ENCODE peak calls at places on chromosomes 12 and 14, in nine cellular contexts. One of them, this sample, is unnamed.

GRCh38 chr12:116620085-116620734 is 61.0 kb downstream of the MAP1LC3B2 start:
- DNase-seq in astrocyte of the spinal cord: no peak
- DNase-seq in activated B cell treated with CpG ODN at 0.5 μM for 24 hours: no peak
- DNase-seq in Peyer's patch: no peak
- DNase-seq in endothelial cell of umbilical vein: no peak
- DNase-seq in stomach: no peak
- DNase-seq in heart left ventricle: no peak
- DNase-seq in MCF 10A: no peak
- DNase-seq in neural crest cell: no peak
- DNase-seq in this sample: no peak

GRCh38 chr12:102735104-102735503 is 181.9 kb downstream of the PAH start:
- DNase-seq in activated B cell treated with CpG ODN at 0.5 μM for 24 hours: no peak
- DNase-seq in astrocyte of the spinal cord: no peak
- DNase-seq in heart left ventricle: no peak
- DNase-seq in Peyer's patch: no peak
- DNase-seq in endothelial cell of umbilical vein: no peak
- DNase-seq in stomach: no peak
- DNase-seq in MCF 10A: no peak
- DNase-seq in neural crest cell: no peak
- DNase-seq in this sample: no peak

GRCh38 chr12:102879144-102879763 is 37.8 kb downstream of the PAH start:
- DNase-seq in endothelial cell of umbilical vein: no peak
- DNase-seq in stomach: no peak
- DNase-seq in astrocyte of the spinal cord: no peak
- DNase-seq in heart left ventricle: no peak
- DNase-seq in Peyer's patch: no peak
- DNase-seq in MCF 10A: peak
- DNase-seq in activated B cell treated with CpG ODN at 0.5 μM for 24 hours: no peak
- DNase-seq in neural crest cell: peak
- DNase-seq in this sample: no peak

GRCh38 chr14:91796622-91797347 is 64.9 kb upstream of the CATSPERB start:
- DNase-seq in astrocyte of the spinal cord: peak
- DNase-seq in stomach: no peak
- DNase-seq in activated B cell treated with CpG ODN at 0.5 μM for 24 hours: no peak
- DNase-seq in heart left ventricle: no peak
- DNase-seq in MCF 10A: no peak
- DNase-seq in endothelial cell of umbilical vein: no peak
- DNase-seq in neural crest cell: no peak
- DNase-seq in Peyer's patch: no peak
- DNase-seq in this sample: no peak

GRCh38 chr14:78399316-78399889 is 229.2 kb downstream of the NRXN3 start:
- DNase-seq in endothelial cell of umbilical vein: no peak
- DNase-seq in MCF 10A: peak
- DNase-seq in heart left ventricle: no peak
- DNase-seq in astrocyte of the spinal cord: peak
- DNase-seq in neural crest cell: peak
- DNase-seq in Peyer's patch: no peak
- DNase-seq in stomach: no peak
- DNase-seq in activated B cell treated with CpG ODN at 0.5 μM for 24 hours: no peak
- DNase-seq in this sample: no peak

GRCh38 chr12:27936196-27936595 is 36.3 kb downstream of the PTHLH start:
- DNase-seq in heart left ventricle: no peak
- DNase-seq in endothelial cell of umbilical vein: no peak
- DNase-seq in neural crest cell: no peak
- DNase-seq in Peyer's patch: no peak
- DNase-seq in MCF 10A: peak
- DNase-seq in activated B cell treated with CpG ODN at 0.5 μM for 24 hours: no peak
- DNase-seq in stomach: no peak
- DNase-seq in astrocyte of the spinal cord: no peak
- DNase-seq in this sample: no peak

GRCh38 chr12:115149685-115150378 is 465.9 kb upstream of the TBX3 start:
- DNase-seq in activated B cell treated with CpG ODN at 0.5 μM for 24 hours: no peak
- DNase-seq in endothelial cell of umbilical vein: no peak
- DNase-seq in Peyer's patch: no peak
- DNase-seq in neural crest cell: no peak
- DNase-seq in MCF 10A: peak
- DNase-seq in heart left ventricle: no peak
- DNase-seq in stomach: no peak
- DNase-seq in astrocyte of the spinal cord: peak
- DNase-seq in this sample: no peak

GRCh38 chr12:129579879-129580278 is 323.9 kb downstream of the TMEM132D start:
- DNase-seq in stomach: no peak
- DNase-seq in activated B cell treated with CpG ODN at 0.5 μM for 24 hours: no peak
- DNase-seq in neural crest cell: no peak
- DNase-seq in heart left ventricle: no peak
- DNase-seq in MCF 10A: no peak
- DNase-seq in endothelial cell of umbilical vein: no peak
- DNase-seq in astrocyte of the spinal cord: no peak
- DNase-seq in Peyer's patch: no peak
- DNase-seq in this sample: no peak

GRCh38 chr14:40762685-40763084 is 844.0 kb upstream of the LRFN5 start:
- DNase-seq in astrocyte of the spinal cord: no peak
- DNase-seq in neural crest cell: no peak
- DNase-seq in Peyer's patch: no peak
- DNase-seq in stomach: no peak
- DNase-seq in endothelial cell of umbilical vein: no peak
- DNase-seq in MCF 10A: peak
- DNase-seq in activated B cell treated with CpG ODN at 0.5 μM for 24 hours: no peak
- DNase-seq in heart left ventricle: no peak
- DNase-seq in this sample: no peak

GRCh38 chr12:30839643-30840190 is 85.0 kb upstream of the CAPRIN2 start:
- DNase-seq in heart left ventricle: no peak
- DNase-seq in activated B cell treated with CpG ODN at 0.5 μM for 24 hours: no peak
- DNase-seq in stomach: no peak
- DNase-seq in MCF 10A: no peak
- DNase-seq in endothelial cell of umbilical vein: no peak
- DNase-seq in astrocyte of the spinal cord: no peak
- DNase-seq in Peyer's patch: peak
- DNase-seq in neural crest cell: no peak
- DNase-seq in this sample: no peak

GRCh38 chr12:99387661-99388060 is 259.9 kb upstream of the GARIN6 start:
- DNase-seq in MCF 10A: no peak
- DNase-seq in stomach: no peak
- DNase-seq in neural crest cell: no peak
- DNase-seq in heart left ventricle: no peak
- DNase-seq in endothelial cell of umbilical vein: no peak
- DNase-seq in astrocyte of the spinal cord: no peak
- DNase-seq in activated B cell treated with CpG ODN at 0.5 μM for 24 hours: no peak
- DNase-seq in Peyer's patch: no peak
- DNase-seq in this sample: no peak

GRCh38 chr12:1619599-1619998 is 9.4 kb upstream of the WNT5B start:
- DNase-seq in stomach: no peak
- DNase-seq in Peyer's patch: peak
- DNase-seq in neural crest cell: no peak
- DNase-seq in MCF 10A: no peak
- DNase-seq in astrocyte of the spinal cord: no peak
- DNase-seq in activated B cell treated with CpG ODN at 0.5 μM for 24 hours: no peak
- DNase-seq in endothelial cell of umbilical vein: peak
- DNase-seq in heart left ventricle: peak
- DNase-seq in this sample: no peak

GRCh38 chr14:21104448-21105060 is 3.7 kb downstream of the TMEM253 start:
- DNase-seq in Peyer's patch: peak
- DNase-seq in MCF 10A: peak
- DNase-seq in endothelial cell of umbilical vein: peak
- DNase-seq in heart left ventricle: peak
- DNase-seq in astrocyte of the spinal cord: peak
- DNase-seq in activated B cell treated with CpG ODN at 0.5 μM for 24 hours: no peak
- DNase-seq in neural crest cell: peak
- DNase-seq in stomach: peak
- DNase-seq in this sample: no peak

GRCh38 chr14:36556811-36557433 is 25.5 kb downstream of the NKX2-8 start:
- DNase-seq in stomach: no peak
- DNase-seq in activated B cell treated with CpG ODN at 0.5 μM for 24 hours: no peak
- DNase-seq in Peyer's patch: no peak
- DNase-seq in heart left ventricle: no peak
- DNase-seq in MCF 10A: peak
- DNase-seq in astrocyte of the spinal cord: peak
- DNase-seq in neural crest cell: peak
- DNase-seq in endothelial cell of umbilical vein: peak
- DNase-seq in this sample: no peak
- TF ChIP-seq CTCF in stomach: no peak
- TF ChIP-seq CTCF in activated B cell treated with CpG ODN at 0.5 μM for 24 hours: no peak
- TF ChIP-seq CTCF in Peyer's patch: peak
- TF ChIP-seq CTCF in heart left ventricle: peak
- TF ChIP-seq CTCF in MCF 10A: peak
- TF ChIP-seq CTCF in astrocyte of the spinal cord: peak
- TF ChIP-seq CTCF in neural crest cell: peak
- TF ChIP-seq CTCF in endothelial cell of umbilical vein: peak
- TF ChIP-seq CTCF in this sample: peak

GRCh38 chr12:5066251-5066650 is 22.6 kb downstream of the KCNA5 start:
- DNase-seq in astrocyte of the spinal cord: no peak
- DNase-seq in MCF 10A: no peak
- DNase-seq in endothelial cell of umbilical vein: no peak
- DNase-seq in neural crest cell: no peak
- DNase-seq in Peyer's patch: no peak
- DNase-seq in heart left ventricle: no peak
- DNase-seq in activated B cell treated with CpG ODN at 0.5 μM for 24 hours: no peak
- DNase-seq in stomach: no peak
- DNase-seq in this sample: no peak

GRCh38 chr12:5064913-5065490 is 21.3 kb downstream of the KCNA5 start:
- DNase-seq in astrocyte of the spinal cord: no peak
- DNase-seq in Peyer's patch: no peak
- DNase-seq in activated B cell treated with CpG ODN at 0.5 μM for 24 hours: no peak
- DNase-seq in stomach: no peak
- DNase-seq in heart left ventricle: no peak
- DNase-seq in endothelial cell of umbilical vein: no peak
- DNase-seq in neural crest cell: no peak
- DNase-seq in MCF 10A: no peak
- DNase-seq in this sample: no peak

GRCh38 chr12:5059358-5059757 is 15.7 kb downstream of the KCNA5 start:
- DNase-seq in neural crest cell: no peak
- DNase-seq in heart left ventricle: no peak
- DNase-seq in activated B cell treated with CpG ODN at 0.5 μM for 24 hours: no peak
- DNase-seq in astrocyte of the spinal cord: no peak
- DNase-seq in MCF 10A: no peak
- DNase-seq in stomach: no peak
- DNase-seq in Peyer's patch: no peak
- DNase-seq in endothelial cell of umbilical vein: no peak
- DNase-seq in this sample: no peak

GRCh38 chr12:5063149-5063548 is 19.5 kb downstream of the KCNA5 start:
- DNase-seq in activated B cell treated with CpG ODN at 0.5 μM for 24 hours: no peak
- DNase-seq in MCF 10A: no peak
- DNase-seq in astrocyte of the spinal cord: no peak
- DNase-seq in Peyer's patch: no peak
- DNase-seq in heart left ventricle: no peak
- DNase-seq in neural crest cell: no peak
- DNase-seq in endothelial cell of umbilical vein: no peak
- DNase-seq in stomach: no peak
- DNase-seq in this sample: no peak

GRCh38 chr12:5060958-5061357 is 17.3 kb downstream of the KCNA5 start:
- DNase-seq in MCF 10A: no peak
- DNase-seq in heart left ventricle: no peak
- DNase-seq in activated B cell treated with CpG ODN at 0.5 μM for 24 hours: no peak
- DNase-seq in endothelial cell of umbilical vein: no peak
- DNase-seq in astrocyte of the spinal cord: no peak
- DNase-seq in stomach: no peak
- DNase-seq in Peyer's patch: no peak
- DNase-seq in neural crest cell: no peak
- DNase-seq in this sample: no peak
- TF ChIP-seq CTCF in MCF 10A: no peak
- TF ChIP-seq CTCF in heart left ventricle: no peak
- TF ChIP-seq CTCF in activated B cell treated with CpG ODN at 0.5 μM for 24 hours: no peak
- TF ChIP-seq CTCF in endothelial cell of umbilical vein: no peak
- TF ChIP-seq CTCF in astrocyte of the spinal cord: no peak
- TF ChIP-seq CTCF in stomach: no peak
- TF ChIP-seq CTCF in Peyer's patch: no peak
- TF ChIP-seq CTCF in neural crest cell: no peak
- TF ChIP-seq CTCF in this sample: no peak

GRCh38 chr14:65482769-65483438 is 70.4 kb downstream of the FUT8 start:
- DNase-seq in endothelial cell of umbilical vein: no peak
- DNase-seq in Peyer's patch: no peak
- DNase-seq in neural crest cell: no peak
- DNase-seq in MCF 10A: no peak
- DNase-seq in activated B cell treated with CpG ODN at 0.5 μM for 24 hours: no peak
- DNase-seq in stomach: no peak
- DNase-seq in astrocyte of the spinal cord: no peak
- DNase-seq in heart left ventricle: no peak
- DNase-seq in this sample: no peak

GRCh38 chr14:65483647-65484046 is 71.1 kb downstream of the FUT8 start:
- DNase-seq in endothelial cell of umbilical vein: no peak
- DNase-seq in neural crest cell: no peak
- DNase-seq in astrocyte of the spinal cord: no peak
- DNase-seq in stomach: no peak
- DNase-seq in heart left ventricle: no peak
- DNase-seq in activated B cell treated with CpG ODN at 0.5 μM for 24 hours: no peak
- DNase-seq in MCF 10A: no peak
- DNase-seq in Peyer's patch: no peak
- DNase-seq in this sample: no peak

GRCh38 chr14:65485516-65485915 is 73.0 kb downstream of the FUT8 start:
- DNase-seq in heart left ventricle: no peak
- DNase-seq in endothelial cell of umbilical vein: peak
- DNase-seq in astrocyte of the spinal cord: no peak
- DNase-seq in Peyer's patch: no peak
- DNase-seq in activated B cell treated with CpG ODN at 0.5 μM for 24 hours: no peak
- DNase-seq in neural crest cell: no peak
- DNase-seq in stomach: no peak
- DNase-seq in MCF 10A: no peak
- DNase-seq in this sample: no peak

GRCh38 chr14:65487783-65488578 is 75.5 kb downstream of the FUT8 start:
- DNase-seq in neural crest cell: no peak
- DNase-seq in Peyer's patch: no peak
- DNase-seq in heart left ventricle: no peak
- DNase-seq in MCF 10A: no peak
- DNase-seq in astrocyte of the spinal cord: no peak
- DNase-seq in activated B cell treated with CpG ODN at 0.5 μM for 24 hours: no peak
- DNase-seq in endothelial cell of umbilical vein: no peak
- DNase-seq in stomach: no peak
- DNase-seq in this sample: no peak

GRCh38 chr14:65486856-65487255 is 74.3 kb downstream of the FUT8 start:
- DNase-seq in Peyer's patch: no peak
- DNase-seq in MCF 10A: no peak
- DNase-seq in activated B cell treated with CpG ODN at 0.5 μM for 24 hours: no peak
- DNase-seq in neural crest cell: no peak
- DNase-seq in heart left ventricle: no peak
- DNase-seq in stomach: no peak
- DNase-seq in astrocyte of the spinal cord: peak
- DNase-seq in endothelial cell of umbilical vein: no peak
- DNase-seq in this sample: no peak
- TF ChIP-seq CTCF in Peyer's patch: no peak
- TF ChIP-seq CTCF in MCF 10A: no peak
- TF ChIP-seq CTCF in activated B cell treated with CpG ODN at 0.5 μM for 24 hours: no peak
- TF ChIP-seq CTCF in neural crest cell: no peak
- TF ChIP-seq CTCF in heart left ventricle: no peak
- TF ChIP-seq CTCF in stomach: no peak
- TF ChIP-seq CTCF in astrocyte of the spinal cord: no peak
- TF ChIP-seq CTCF in endothelial cell of umbilical vein: no peak
- TF ChIP-seq CTCF in this sample: no peak

DNA sequence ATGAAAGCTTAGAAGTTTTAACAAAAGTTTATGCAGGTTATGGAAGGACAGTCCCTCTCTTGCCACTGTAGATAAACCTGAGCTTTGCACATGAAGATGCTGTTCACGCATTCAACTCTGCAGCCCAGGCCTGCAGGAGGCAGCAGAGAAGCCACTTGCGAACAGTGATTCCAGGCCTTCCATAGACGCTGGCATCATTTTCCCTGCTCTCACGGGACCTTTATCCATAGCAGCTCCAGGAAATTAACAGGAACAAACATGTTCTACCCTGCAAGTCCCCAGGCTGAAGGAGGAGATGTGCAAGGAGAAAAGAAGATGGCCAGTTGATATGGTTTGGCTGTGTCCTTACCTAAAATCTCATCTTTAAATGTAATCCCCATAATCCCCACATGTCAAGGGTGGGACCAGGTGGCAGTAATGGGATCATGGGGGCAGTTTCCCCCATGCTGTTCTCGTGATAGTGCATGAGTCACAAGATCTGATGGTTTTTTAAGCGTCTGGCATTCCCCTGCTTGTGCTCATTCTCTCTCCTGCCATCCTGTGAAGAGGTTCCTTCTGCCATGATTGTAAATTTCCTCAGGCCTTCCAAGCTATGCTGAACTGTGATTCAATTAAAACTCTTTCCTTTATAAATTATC is 2.0 kb downstream of the ERP27 start:
- DNase-seq in MCF 10A: no peak
- DNase-seq in heart left ventricle: no peak
- DNase-seq in neural crest cell: no peak
- DNase-seq in Peyer's patch: no peak
- DNase-seq in stomach: no peak
- DNase-seq in astrocyte of the spinal cord: no peak
- DNase-seq in activated B cell treated with CpG ODN at 0.5 μM for 24 hours: no peak
- DNase-seq in endothelial cell of umbilical vein: no peak
- DNase-seq in this sample: no peak
- TF ChIP-seq CTCF in MCF 10A: no peak
- TF ChIP-seq CTCF in heart left ventricle: peak
- TF ChIP-seq CTCF in neural crest cell: peak
- TF ChIP-seq CTCF in Peyer's patch: no peak
- TF ChIP-seq CTCF in stomach: no peak
- TF ChIP-seq CTCF in astrocyte of the spinal cord: peak
- TF ChIP-seq CTCF in activated B cell treated with CpG ODN at 0.5 μM for 24 hours: no peak
- TF ChIP-seq CTCF in endothelial cell of umbilical vein: peak
- TF ChIP-seq CTCF in this sample: no peak

This sample was measured in D721Med.